ENCODE peak calls at places on chromosomes 1 and 21, in six cellular contexts. T is caudate nucleus; W is activated T-cell treated with anti-CD3 and anti-CD28 coated beads, Interleukin-2, amount 50 U/mL, for 72 hours; C is substantia nigra; Z is neural crest cell; S is psoas muscle. U is an unnamed sample.

GRCh38 chr1:201254625-201255469 is 28.5 kb upstream of the PKP1 start:
- DNase-seq in T (no peak), W (peak), C (peak), Z (peak), S (peak), U (peak)

GRCh38 chr1:12005488-12006166 is 13.7 kb upstream of the MIIP start:
- DNase-seq in T (no peak), W (no peak), C (no peak), Z (no peak), S (no peak), U (peak)

GRCh38 chr1:181073638-181074037 is 14.9 kb upstream of the IER5 start:
- DNase-seq in T (no peak), W (no peak), C (no peak), Z (no peak), S (no peak), U (no peak)

GRCh38 chr1:19725606-19726005 is 60.9 kb downstream of the HTR6 start:
- DNase-seq in T (no peak), W (no peak), C (no peak), Z (no peak), S (no peak), U (no peak)

GRCh38 chr1:243293941-243294722 is 38.3 kb downstream of the SDCCAG8 start:
- DNase-seq in T (no peak), W (no peak), C (no peak), Z (no peak), S (no peak), U (no peak)

GRCh38 chr21:15788847-15789548 is 59.2 kb downstream of the USP25 start:
- DNase-seq in T (no peak), W (no peak), C (no peak), Z (no peak), S (no peak), U (no peak)

GRCh38 chr1:179127163-179127895 is 45.5 kb downstream of the TOR3A start:
- DNase-seq in T (no peak), W (no peak), C (no peak), Z (no peak), S (no peak), U (no peak)

GRCh38 chr1:156547434-156547833 is 24.9 kb downstream of the IQGAP3 start:
- DNase-seq in T (no peak), W (no peak), C (no peak), Z (no peak), S (no peak), U (no peak)